ENCODE peak calls at places on chromosomes 6 and 20, in four cellular contexts. P is GM23338, S is WERI-Rb-1, B is GM20000. Q is an unnamed sample.
A peak's percentile ranks its signal among the peaks of the same experiment; 100 is the strongest.

GRCh38 chr20:23533161-23533560 is 35.1 kb downstream of the CST9L start:
- DNase-seq in P (peak; percentile 66), S (no peak), B (no peak), Q (no peak)

GRCh38 chr6:51775942-51776860 is 311.2 kb downstream of the PKHD1 start:
- DNase-seq in P (no peak), S (no peak), B (no peak), Q (no peak)

GRCh38 chr6:111793711-111794111 is 79.5 kb downstream of the FYN start:
- DNase-seq in P (no peak), S (no peak), B (peak; percentile 56), Q (no peak)

GRCh38 chr20:33981964-33982363 is 11.7 kb upstream of the RALY start:
- DNase-seq in P (no peak), S (no peak), B (no peak), Q (no peak)

GRCh38 chr20:1422756-1423155 is 29.9 kb upstream of the FKBP1A start:
- DNase-seq in P (no peak), S (no peak), B (no peak), Q (no peak)

GRCh38 chr6:130018830-130019795 is 732 bp downstream of the L3MBTL3 start:
- DNase-seq in P (peak; percentile 56), S (peak; percentile 40), B (peak; percentile 71), Q (no peak)

GRCh38 chr6:28772480-28773381 is 151.1 kb downstream of the TRIM27 start:
- DNase-seq in P (peak; percentile 54), S (no peak), B (no peak), Q (no peak)

GRCh38 chr6:88982720-88983119 is 19.3 kb upstream of the RNGTT start:
- DNase-seq in P (peak; percentile 78), S (no peak), B (peak; percentile 56), Q (no peak)

GRCh38 chr6:19836799-19837510 is at the start of gene ID4:
- DNase-seq in P (peak; percentile 97), S (peak; percentile 93), B (no peak), Q (peak; percentile 97)

Q was measured in suprapubic skin.